ENCODE peak calls at places on chromosomes 3 and 15, in five cellular contexts. F is left cardiac atrium, S is heart left ventricle, P is sciatic nerve, J is RWPE2. T is an unnamed sample.

GRCh38 chr3:62686916-62687315 is 188.3 kb downstream of the CADPS start:
- ATAC-seq in F (no peak), J (peak), P (no peak), S (no peak), T (peak)

GRCh38 chr3:105824129-105824528 is 44.7 kb downstream of the CBLB start:
- ATAC-seq in J (no peak), S (no peak), F (no peak), P (no peak), T (no peak)

GRCh38 chr3:150421256-150421655 is 13.2 kb downstream of the TSC22D2 start:
- ATAC-seq in J (no peak), S (no peak), F (no peak), P (no peak), T (no peak)

GRCh38 chr3:55484741-55485207 is 2.3 kb downstream of the WNT5A start:
- ATAC-seq in S (peak), F (peak), J (no peak), P (peak), T (no peak)

GRCh38 chr15:38378162-38378560 is 75.8 kb upstream of the FAM98B start:
- ATAC-seq in S (peak), P (peak), J (no peak), F (peak), T (no peak)

GRCh38 chr3:180990494-180990893 is 958 bp upstream of the DNAJC19 start:
- ATAC-seq in J (no peak), S (no peak), P (no peak), F (no peak), T (no peak)

GRCh38 chr3:78427303-78427702 is 1340.5 kb downstream of the ROBO1 start:
- ATAC-seq in S (no peak), P (no peak), J (no peak), F (no peak), T (no peak)

GRCh38 chr3:122944671-122945151 is 82.9 kb downstream of the SEMA5B start:
- ATAC-seq in S (no peak), J (peak), P (peak), F (peak), T (no peak)

GRCh38 chr3:17235311-17235710 is 350.6 kb downstream of the PLCL2 start:
- ATAC-seq in F (no peak), P (no peak), J (no peak), S (no peak), T (no peak)

GRCh38 chr3:43477600-43477999 is 144.2 kb downstream of the ANO10 start:
- ATAC-seq in S (peak), F (peak), J (no peak), P (peak), T (peak)

GRCh38 chr15:81450721-81451120 is 76.7 kb upstream of the TMC3 start:
- ATAC-seq in J (no peak), F (no peak), P (no peak), S (no peak), T (no peak)

GRCh38 chr15:90681056-90681455 is 36.1 kb upstream of the BLM start:
- ATAC-seq in P (peak), J (peak), S (no peak), F (no peak), T (no peak)

GRCh38 chr3:100954990-100955389 is 38.2 kb downstream of the ABI3BP start:
- ATAC-seq in F (peak), J (peak), S (peak), P (peak), T (no peak)

GRCh38 chr3:78736863-78737262 is 1030.9 kb downstream of the ROBO1 start:
- ATAC-seq in F (no peak), P (no peak), S (no peak), J (peak), T (peak)

GRCh38 chr15:71256934-71257333 is 141.7 kb downstream of the THSD4 start:
- ATAC-seq in S (no peak), J (no peak), F (no peak), P (no peak), T (no peak)

GRCh38 chr15:50358805-50359204 is 3.8 kb upstream of the GABPB1 start:
- ATAC-seq in S (no peak), J (no peak), F (no peak), P (no peak), T (no peak)

GRCh38 chr3:101928890-101929289 is 79.6 kb downstream of the NFKBIZ start:
- ATAC-seq in S (no peak), F (peak), P (no peak), J (peak), T (peak)

GRCh38 chr3:129504471-129505100 is 23.9 kb upstream of the RHO start:
- ATAC-seq in F (peak), S (peak), J (no peak), P (no peak), T (no peak)

T was measured in esophagus mucosa.